ENCODE peak calls at places on chromosomes 3 and 15, in six cellular contexts. U is K562, S is IMR-90, E is HepG2, D is PC-3, Y is HCT116. F is an unnamed sample.

GRCh38 chr15:74203914-74204431 is 1.4 kb upstream of the STRA6 start:
- DNase-seq in U (peak; percentile 35), S (peak; percentile 80), E (no peak), D (no peak), Y (no peak), F (no peak)

GRCh38 chr15:96838088-96838487 is 507.6 kb downstream of the NR2F2 start:
- DNase-seq in U (no peak), S (no peak), E (no peak), D (no peak), Y (no peak), F (peak; percentile 66)

GRCh38 chr3:4808637-4809036 is 170.6 kb upstream of the BHLHE40 start:
- DNase-seq in U (no peak), S (no peak), E (no peak), D (no peak), Y (no peak), F (no peak)

GRCh38 chr15:77518458-77518857 is 97.8 kb downstream of the HMG20A start:
- DNase-seq in U (no peak), S (no peak), E (no peak), D (no peak), Y (no peak), F (no peak)

GRCh38 chr15:71572452-71573053 is 237.8 kb upstream of the NR2E3 start:
- DNase-seq in U (no peak), S (no peak), E (no peak), D (peak; percentile 94), Y (peak; percentile 23), F (no peak)

GRCh38 chr3:4656059-4656458 is 162.9 kb downstream of the ITPR1 start:
- DNase-seq in U (peak; percentile 82), S (peak; percentile 75), E (peak; percentile 30), D (peak; percentile 83), Y (peak; percentile 56), F (no peak)

GRCh38 chr3:139122221-139122581 is 77.5 kb upstream of the PRR23C start:
- DNase-seq in U (no peak), S (peak; percentile 76), E (no peak), D (no peak), Y (no peak), F (no peak)

GRCh38 chr3:135271562-135272290 is 476.7 kb downstream of the EPHB1 start:
- DNase-seq in U (no peak), S (no peak), E (no peak), D (no peak), Y (no peak), F (no peak)

GRCh38 chr3:14295777-14296176 is 106.6 kb upstream of the SLC6A6 start:
- DNase-seq in U (no peak), S (peak; percentile 18), E (no peak), D (peak; percentile 49), Y (no peak), F (no peak)
- H3K4me3 ChIP-seq in U (no peak overlapping the region), S (no peak overlapping the region), E (no peak overlapping the region), D (no peak overlapping the region), Y (no peak overlapping the region), F (no peak overlapping the region)

DNA sequence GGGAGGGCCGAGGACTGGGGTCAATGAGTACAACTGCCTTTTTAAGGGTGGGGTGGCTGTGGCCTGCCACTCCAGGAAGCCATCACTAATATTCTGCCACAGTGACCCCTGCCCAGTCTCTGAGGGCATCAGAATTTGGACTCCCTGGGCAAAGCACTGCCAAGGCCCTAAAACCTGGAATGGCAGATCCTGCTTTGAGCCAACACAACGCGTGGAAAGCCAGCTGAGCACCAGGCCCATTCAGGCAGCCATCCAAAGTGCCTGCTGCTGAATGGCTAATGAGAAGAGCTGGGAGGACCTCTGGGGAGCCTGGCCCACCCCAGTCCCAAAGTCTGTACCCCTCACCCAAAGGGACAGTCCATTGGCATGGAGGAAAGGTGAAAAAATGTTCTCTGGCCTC is 5.0 kb downstream of the TWF2 start:
- DNase-seq in U (no peak), S (no peak), E (no peak), D (no peak), Y (no peak), F (no peak)
- H3K9ac ChIP-seq in U (no peak overlapping the region), S (no peak overlapping the region), E (no peak overlapping the region), D (no peak overlapping the region), Y (no peak overlapping the region), F (no peak overlapping the region)

GRCh38 chr3:133460809-133461208 is 61.0 kb downstream of the BFSP2 start:
- DNase-seq in U (no peak), S (peak; percentile 11), E (no peak), D (no peak), Y (no peak), F (no peak)

GRCh38 chr3:133463441-133463860 is 63.6 kb downstream of the BFSP2 start:
- DNase-seq in U (no peak), S (no peak), E (no peak), D (no peak), Y (no peak), F (no peak)

GRCh38 chr3:133464573-133464972 is 64.7 kb downstream of the BFSP2 start:
- DNase-seq in U (no peak), S (peak; percentile 56), E (no peak), D (peak; percentile 62), Y (no peak), F (no peak)

GRCh38 chr3:133459400-133459799 is 59.5 kb downstream of the BFSP2 start:
- DNase-seq in U (no peak), S (no peak), E (peak; percentile 27), D (no peak), Y (no peak), F (no peak)

DNA sequence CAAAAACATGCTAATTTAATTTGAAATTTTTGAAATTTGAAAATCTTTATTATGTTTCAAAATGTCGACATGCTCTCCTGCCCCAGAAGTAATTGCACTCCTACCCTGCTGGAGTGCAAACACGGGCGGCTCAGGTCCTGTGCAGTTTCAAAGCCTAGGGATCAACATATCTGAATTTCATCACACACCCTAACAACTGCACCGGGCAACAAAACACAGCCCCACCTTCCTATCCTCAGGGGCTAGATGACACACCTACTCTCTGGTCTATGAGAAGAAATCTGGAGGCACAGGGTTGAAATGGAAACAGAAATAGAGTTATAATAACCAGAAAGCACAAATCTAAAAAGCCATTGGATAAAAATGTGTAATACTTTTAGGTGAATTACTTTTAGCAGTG is 61.4 kb downstream of the BFSP2 start:
- DNase-seq in U (no peak), S (no peak), E (peak; percentile 61), D (peak; percentile 18), Y (no peak), F (no peak)
- H3K27ac ChIP-seq in U (no peak overlapping the region), S (no peak overlapping the region), E (no peak overlapping the region), D (no peak overlapping the region), Y (no peak overlapping the region), F (no peak overlapping the region)

DNA sequence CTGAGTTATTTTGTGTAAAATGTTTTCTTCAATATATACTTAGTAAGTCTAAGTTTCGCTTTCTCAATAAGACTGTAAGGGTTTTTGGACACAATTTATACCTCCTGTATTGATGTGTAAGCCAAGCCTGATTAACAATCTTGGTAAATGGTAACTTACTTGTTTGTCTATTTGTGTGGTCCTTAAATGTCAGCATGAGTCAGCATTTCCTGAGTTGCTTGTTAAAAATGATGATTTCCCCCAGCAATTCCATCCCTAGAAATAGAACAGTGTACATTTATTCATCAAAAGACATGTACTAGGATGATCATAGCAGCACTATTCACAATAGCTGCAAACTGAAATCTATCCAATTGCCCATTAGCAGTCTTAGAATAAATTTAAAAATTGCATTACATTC is 53.4 kb upstream of the LRIG1 start:
- DNase-seq in U (no peak), S (peak; percentile 65), E (no peak), D (peak; percentile 49), Y (no peak), F (no peak)
- H3K4me3 ChIP-seq in U (no peak overlapping the region), S (no peak overlapping the region), E (no peak overlapping the region), D (no peak overlapping the region), Y (no peak overlapping the region), F (no peak overlapping the region)

GRCh38 chr15:60396100-60396499 is 1.7 kb downstream of the ANXA2 start:
- DNase-seq in U (no peak), S (no peak), E (no peak), D (peak; percentile 34), Y (no peak), F (no peak)
- H3K9ac ChIP-seq in U (no peak overlapping the region), S (peak overlapping the region; percentile 92), E (peak overlapping the region; percentile 14), D (peak overlapping the region; percentile 100), Y (peak overlapping the region; percentile 97), F (peak overlapping the region; percentile 93)

GRCh38 chr3:116020495-116020894 is 397.2 kb downstream of the GAP43 start:
- DNase-seq in U (no peak), S (no peak), E (no peak), D (no peak), Y (no peak), F (no peak)
- H3K27ac ChIP-seq in U (no peak overlapping the region), S (no peak overlapping the region), E (no peak overlapping the region), D (no peak overlapping the region), Y (no peak overlapping the region), F (no peak overlapping the region)

DNA sequence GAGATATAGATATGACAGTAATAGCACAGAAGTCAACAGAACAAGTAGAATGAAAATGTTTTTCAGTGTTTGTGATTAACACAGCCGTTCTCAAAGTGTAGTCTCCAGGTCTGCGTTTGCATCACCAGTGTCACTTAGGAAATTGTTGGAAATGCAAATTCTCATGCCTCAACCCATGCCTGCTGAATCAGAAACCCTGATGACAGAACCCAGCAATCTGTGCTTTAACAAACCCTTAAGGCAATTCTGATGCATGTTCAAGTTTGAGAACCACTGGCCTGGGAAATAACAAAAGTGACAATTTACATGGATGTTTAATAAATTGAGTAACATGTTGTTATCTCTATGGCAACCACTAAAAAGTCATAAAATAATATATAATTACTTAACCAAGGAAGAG is 103.1 kb upstream of the ATP11B start:
- DNase-seq in U (no peak), S (no peak), E (no peak), D (no peak), Y (no peak), F (no peak)
- H3K4me3 ChIP-seq in U (no peak overlapping the region), S (no peak overlapping the region), E (no peak overlapping the region), D (no peak overlapping the region), Y (no peak overlapping the region), F (no peak overlapping the region)

DNA sequence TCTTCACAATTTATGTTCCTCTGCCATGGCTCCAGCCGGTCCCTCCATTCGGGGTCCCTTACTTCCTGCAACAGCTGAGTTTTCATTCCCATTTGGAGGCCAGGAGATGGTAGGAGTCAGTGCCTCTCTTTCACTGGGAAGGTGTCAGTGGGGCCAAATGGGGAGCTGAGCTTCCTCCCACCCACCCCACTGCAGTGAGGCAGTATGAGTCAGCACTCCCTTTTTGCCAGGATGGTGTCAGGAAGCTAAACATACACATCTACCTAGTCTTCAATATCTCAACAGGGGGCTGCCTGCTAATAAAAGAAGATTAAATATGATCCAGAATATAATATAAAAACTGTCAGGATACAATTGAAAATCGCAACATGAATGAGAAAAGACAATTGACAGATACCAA is 12.7 kb upstream of the ACTC1 start:
- DNase-seq in U (peak; percentile 27), S (peak; percentile 78), E (no peak), D (peak; percentile 27), Y (no peak), F (no peak)
- H3K9ac ChIP-seq in U (no peak overlapping the region), S (no peak overlapping the region), E (no peak overlapping the region), D (no peak overlapping the region), Y (no peak overlapping the region), F (no peak overlapping the region)